ENCODE peak calls at places on chromosomes 6 and 20, in five cellular contexts. E is HFFc6; W is germinal center; I is HTR-8/SVneo; V is activated CD4-positive, alpha-beta T cell treated with anti-CD3 and anti-CD28 coated beads, Interleukin-2, amount 50 U/mL, for 1 hour. H is an unnamed sample.

GRCh38 chr20:10469599-10469998 is 34.5 kb downstream of the SLX4IP start:
- DNase-seq in W (no peak), V (no peak), E (peak), I (peak), H (peak)

GRCh38 chr6:74671558-74672025 is 534.3 kb downstream of the COL12A1 start:
- DNase-seq in E (peak), I (no peak), V (no peak), W (no peak), H (no peak)

GRCh38 chr20:1392693-1393506 is at the start of gene FKBP1A:
- DNase-seq in E (peak), I (peak), V (peak), W (peak), H (peak)

GRCh38 chr6:142942805-142943227 is 2.2 kb downstream of the HIVEP2 start:
- DNase-seq in V (no peak), I (no peak), E (peak), W (peak), H (peak)

GRCh38 chr20:19749537-19749936 is 8.5 kb upstream of the RIN2 start:
- DNase-seq in W (no peak), V (no peak), E (no peak), I (no peak), H (no peak)

GRCh38 chr6:14399635-14400034 is 282.1 kb downstream of the CD83 start:
- DNase-seq in V (no peak), W (no peak), I (no peak), E (no peak), H (no peak)

GRCh38 chr6:16839780-16840179 is 78.5 kb upstream of the ATXN1 start:
- DNase-seq in E (no peak), W (no peak), V (no peak), I (no peak), H (no peak)

GRCh38 chr20:47318596-47319516 is 37.6 kb downstream of the ZMYND8 start:
- DNase-seq in I (no peak), E (peak), W (no peak), V (no peak), H (peak)

GRCh38 chr6:163577404-163577803 is 162.9 kb downstream of the QKI start:
- DNase-seq in V (no peak), W (no peak), I (no peak), E (no peak), H (no peak)

H was measured in HuH-7.